ENCODE peak calls at places on chromosomes 4 and X, in four cellular contexts. T is K562, Z is GM12878, O is HL-60. D is an unnamed sample.

GRCh38 chrX:32673193-32673592 is 538.2 kb downstream of the DMD start:
- DNase-seq in T (no peak), Z (no peak), O (no peak), D (no peak)

GRCh38 chrX:37474478-37474877 is 97.0 kb upstream of the LANCL3 start:
- DNase-seq in T (no peak), Z (no peak), O (no peak), D (no peak)

GRCh38 chr4:137510866-137511265 is 21.4 kb downstream of the PCDH18 start:
- DNase-seq in T (no peak), Z (no peak), O (no peak), D (no peak)

GRCh38 chr4:145920205-145920604 is 18.4 kb downstream of the ZNF827 start:
- DNase-seq in T (no peak), Z (no peak), O (no peak), D (no peak)

GRCh38 chr4:106033469-106033868 is 138.2 kb downstream of the NPNT start:
- DNase-seq in T (no peak), Z (no peak), O (no peak), D (no peak)

GRCh38 chr4:158159054-158159717 is 13.6 kb downstream of the GASK1B start:
- DNase-seq in T (no peak), Z (no peak), O (no peak), D (no peak)

GRCh38 chr4:88517825-88518224 is 5.8 kb downstream of the PYURF start:
- DNase-seq in T (peak), Z (no peak), O (no peak), D (no peak)

GRCh38 chr4:139902328-139903217 is 237.0 kb downstream of the MGST2 start:
- DNase-seq in T (no peak), Z (no peak), O (no peak), D (no peak)

GRCh38 chr4:109560687-109561452 is 824 bp downstream of the MCUB start:
- DNase-seq in T (peak), Z (peak), O (peak), D (peak)

GRCh38 chr4:45566896-45567603 is 556.8 kb downstream of the GABRG1 start:
- DNase-seq in T (no peak), Z (no peak), O (no peak), D (no peak)

GRCh38 chr4:41181037-41181436 is 33.3 kb downstream of the APBB2 start:
- DNase-seq in T (no peak), Z (no peak), O (no peak), D (no peak)

GRCh38 chrX:25198891-25199290 is 183.1 kb upstream of the ARX start:
- DNase-seq in T (no peak), Z (no peak), O (no peak), D (no peak)

GRCh38 chr4:143489116-143489515 is 24.4 kb upstream of the SMARCA5 start:
- DNase-seq in T (no peak), Z (no peak), O (no peak), D (no peak)

GRCh38 chrX:150465326-150465725 is 102.2 kb downstream of the MAMLD1 start:
- DNase-seq in T (no peak), Z (no peak), O (no peak), D (no peak)

GRCh38 chr4:37890501-37891220 is at the start of gene TBC1D1:
- DNase-seq in T (no peak), Z (no peak), O (peak), D (peak)

GRCh38 chrX:23616361-23616760 is 50.9 kb upstream of the PRDX4 start:
- DNase-seq in T (peak), Z (no peak), O (peak), D (no peak)

GRCh38 chr4:4554234-4554633 is 12.4 kb upstream of the STX18 start:
- DNase-seq in T (no peak), Z (no peak), O (no peak), D (no peak)

GRCh38 chr4:166282081-166282770 is 409.2 kb downstream of the TLL1 start:
- DNase-seq in T (no peak), Z (no peak), O (no peak), D (no peak)

GRCh38 chr4:71338846-71339593 is at the start of gene SLC4A4:
- DNase-seq in T (no peak), Z (peak), O (no peak), D (peak)

GRCh38 chr4:152668338-152668964 is 11.3 kb downstream of the TMEM154 start:
- DNase-seq in T (no peak), Z (no peak), O (no peak), D (no peak)

GRCh38 chr4:152663203-152664066 is 16.4 kb downstream of the TMEM154 start:
- DNase-seq in T (no peak), Z (peak), O (peak), D (no peak)

GRCh38 chr4:152665691-152666410 is 13.9 kb downstream of the TMEM154 start:
- DNase-seq in T (no peak), Z (no peak), O (no peak), D (no peak)

GRCh38 chr4:152666946-152667345 is 12.9 kb downstream of the TMEM154 start:
- DNase-seq in T (no peak), Z (no peak), O (no peak), D (no peak)

DNA sequence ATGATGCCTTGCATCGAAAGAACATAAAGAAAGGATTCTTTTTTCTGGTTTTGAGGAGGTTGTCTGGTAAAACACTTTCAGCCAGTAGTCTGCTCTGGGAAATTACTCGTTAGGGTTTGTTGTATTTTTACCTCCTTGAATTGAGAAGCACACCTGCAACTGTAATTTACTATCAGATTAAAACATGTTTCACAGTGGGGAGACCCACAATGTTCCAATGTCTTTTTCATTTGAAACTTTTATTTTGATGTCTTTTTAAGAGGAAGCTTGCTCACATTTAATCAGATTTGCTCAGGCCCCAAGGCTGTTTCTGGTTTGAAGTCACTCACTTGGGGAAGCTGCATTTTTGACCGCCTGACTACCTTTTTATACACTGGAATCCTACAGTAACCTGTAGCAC is 12.0 kb downstream of the TMEM154 start:
- DNase-seq in T (no peak), Z (no peak), O (no peak), D (no peak)
- TF ChIP-seq SPI1 in T (no peak), Z (no peak), O (no peak), D (no peak)

GRCh38 chr4:186838295-186838694 is 114.6 kb upstream of the FAT1 start:
- DNase-seq in T (no peak), Z (no peak), O (no peak), D (no peak)

GRCh38 chr4:186844059-186844681 is 120.5 kb upstream of the FAT1 start:
- DNase-seq in T (peak), Z (no peak), O (no peak), D (no peak)

GRCh38 chr4:186840771-186841301 is 117.2 kb upstream of the FAT1 start:
- DNase-seq in T (peak), Z (no peak), O (no peak), D (no peak)

GRCh38 chr4:186840222-186840701 is 116.6 kb upstream of the FAT1 start:
- DNase-seq in T (peak), Z (no peak), O (no peak), D (no peak)

GRCh38 chr4:186839122-186840037 is 115.7 kb upstream of the FAT1 start:
- DNase-seq in T (peak), Z (no peak), O (no peak), D (peak)
- TF ChIP-seq SPI1 in T (peak), Z (peak), O (no peak), D (peak)

GRCh38 chr4:7256989-7257810 is 64.9 kb downstream of the SORCS2 start:
- DNase-seq in T (no peak), Z (no peak), O (no peak), D (no peak)
- TF ChIP-seq SPI1 in T (no peak), Z (no peak), O (no peak), D (no peak)

DNA sequence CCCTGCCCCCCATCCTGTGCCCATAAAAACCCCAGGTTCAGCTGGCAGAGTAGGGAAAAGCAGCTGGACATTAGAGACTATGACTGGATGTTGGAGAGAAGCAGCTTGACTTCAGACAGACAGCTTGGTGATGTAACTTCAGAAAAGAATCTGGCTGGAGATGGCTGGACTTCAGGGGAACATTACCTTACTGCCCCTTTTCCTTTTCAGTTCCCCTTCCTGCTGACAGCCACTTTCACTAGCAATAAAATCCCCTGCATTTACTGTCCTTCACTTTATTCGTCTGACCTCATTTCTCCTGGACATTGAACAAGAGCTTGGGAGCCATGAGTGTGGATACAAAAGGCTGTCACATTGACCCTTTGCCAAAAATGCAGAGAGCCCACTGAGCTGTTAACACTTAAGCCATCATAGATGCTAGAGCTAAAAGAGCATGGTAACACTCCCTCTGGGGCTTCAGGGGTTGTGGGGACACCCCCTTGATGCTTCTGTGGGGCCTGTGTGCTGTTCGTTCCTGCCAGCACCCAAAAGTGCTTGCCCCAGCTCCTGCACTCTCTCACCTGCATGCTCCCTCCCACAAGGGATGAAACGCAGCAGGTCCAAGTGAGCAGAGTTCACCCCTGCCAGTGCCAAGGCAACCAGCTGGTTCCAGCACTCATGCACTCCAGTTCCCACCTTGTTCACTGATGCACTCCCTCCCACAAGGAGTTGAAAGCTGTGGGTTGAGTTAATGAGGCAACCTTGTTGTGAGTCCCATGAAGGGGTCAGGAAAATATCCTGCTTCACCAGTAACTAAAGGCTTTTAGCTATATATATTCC is 263.8 kb upstream of the NDST3 start:
- DNase-seq in T (no peak), Z (no peak), O (no peak), D (no peak)
- TF ChIP-seq SPI1 in T (no peak), Z (peak), O (no peak), D (peak)

DNA sequence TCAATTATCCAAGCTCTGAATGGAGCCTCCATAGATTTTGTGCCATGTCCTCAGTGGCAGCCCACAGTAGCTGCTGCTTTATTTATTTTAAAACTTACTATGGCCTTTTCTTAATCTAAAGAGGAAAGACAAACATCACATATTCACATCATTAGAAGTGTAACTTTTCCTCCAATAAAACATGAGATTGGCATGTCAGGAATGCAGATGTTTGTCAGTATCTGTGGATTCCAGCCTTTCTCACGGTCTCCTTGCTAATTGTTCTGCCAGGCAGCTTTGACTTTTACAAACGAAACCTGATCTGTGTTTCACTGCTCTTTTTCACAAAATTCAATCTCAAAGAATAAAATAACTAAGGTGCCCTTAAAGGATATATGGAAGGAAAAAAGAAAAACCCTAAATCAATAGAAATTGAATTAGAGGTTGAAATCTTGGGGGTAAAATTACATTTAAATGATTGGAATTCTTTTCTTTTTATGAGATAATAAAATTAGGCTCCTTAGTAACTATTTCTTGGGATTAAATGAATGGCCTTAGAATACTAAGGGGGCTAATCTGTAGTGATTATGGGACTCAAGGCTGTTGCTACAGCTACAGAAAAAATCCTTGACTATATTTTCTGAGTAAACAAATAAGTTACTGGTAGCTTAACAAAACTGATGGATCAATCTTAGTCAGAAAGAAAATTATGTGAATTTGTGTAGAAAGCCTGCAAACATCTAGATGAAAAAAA is 151.3 kb downstream of the RTL9 start:
- DNase-seq in T (no peak), Z (no peak), O (no peak), D (no peak)
- TF ChIP-seq SPI1 in T (no peak), Z (no peak), O (no peak), D (no peak)

DNA sequence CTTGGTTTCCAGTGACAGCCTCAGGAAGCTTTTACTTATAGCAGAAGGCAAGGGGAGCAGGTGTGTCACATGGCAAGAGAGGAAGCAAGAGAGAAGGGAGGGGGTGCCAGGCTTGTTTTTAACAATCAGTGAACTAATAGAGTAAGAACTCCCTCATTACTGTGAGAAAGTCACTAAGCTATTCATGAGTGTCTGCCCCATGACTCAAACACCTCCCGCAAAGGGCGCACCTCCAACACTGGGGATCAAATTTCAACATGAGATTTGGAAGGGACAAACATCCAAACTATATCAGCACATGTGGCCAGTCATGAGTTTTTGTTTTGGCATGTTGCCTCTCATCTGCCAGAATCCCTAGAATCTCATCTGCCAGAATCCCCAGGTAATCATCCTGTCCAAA is 183.5 kb upstream of the C1QTNF7 start:
- DNase-seq in T (no peak), Z (no peak), O (no peak), D (no peak)
- TF ChIP-seq SPI1 in T (no peak), Z (no peak), O (no peak), D (no peak)

GRCh38 chrX:139204903-139205667 is 325.5 kb upstream of the F9 start:
- DNase-seq in T (peak), Z (no peak), O (no peak), D (peak)
- TF ChIP-seq SPI1 in T (no peak), Z (no peak), O (no peak), D (no peak)

DNA sequence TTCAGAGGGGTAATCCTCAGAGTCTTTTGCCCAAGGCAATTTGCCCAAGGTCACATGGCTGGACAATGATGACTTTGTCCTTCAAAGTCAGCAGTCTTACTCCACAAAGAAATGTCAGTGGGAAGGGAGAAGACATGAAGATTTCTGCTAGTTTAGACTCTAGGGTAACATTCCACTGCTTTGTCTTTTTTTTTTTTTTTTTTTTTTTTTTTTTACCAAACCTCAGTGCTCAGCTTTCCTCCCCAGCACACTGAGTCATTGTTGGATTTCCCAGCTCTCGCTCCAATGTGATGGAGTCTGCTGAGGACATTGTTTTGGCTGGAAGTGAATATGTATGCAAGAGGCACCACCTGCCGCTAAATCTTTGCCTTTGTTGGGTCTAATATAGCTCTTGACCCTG is 7.2 kb upstream of the C1QTNF7 start:
- DNase-seq in T (no peak), Z (no peak), O (no peak), D (no peak)
- TF ChIP-seq SPI1 in T (no peak), Z (no peak), O (no peak), D (no peak)

GRCh38 chrX:121579016-121579760 is 531.8 kb downstream of the GLUD2 start:
- DNase-seq in T (peak), Z (peak), O (no peak), D (no peak)

GRCh38 chrX:121581885-121582284 is 534.5 kb downstream of the GLUD2 start:
- DNase-seq in T (no peak), Z (no peak), O (no peak), D (no peak)
- TF ChIP-seq SPI1 in T (no peak), Z (no peak), O (no peak), D (no peak)

D was measured in GM12891.